ENCODE peak calls at places on chromosomes 1 and 21, in eight cellular contexts. M is breast epithelium, C is HCT116, N is sigmoid colon, O is transverse colon, I is spleen, F is K562, B is prostate gland. W is an unnamed sample.

GRCh38 chr21:37593015-37593414 is 226.4 kb downstream of the DYRK1A start:
- DNase-seq in F (no peak), O (no peak), C (no peak), M (no peak), I (no peak), N (no peak), B (no peak), W (no peak)

GRCh38 chr1:36153476-36153875 is 2.5 kb upstream of the MAP7D1 start:
- DNase-seq in N (no peak), F (no peak), C (no peak), M (no peak), I (no peak), O (no peak), B (no peak), W (no peak)

GRCh38 chr1:36513676-36514473 is 31.2 kb upstream of the CSF3R start:
- DNase-seq in I (no peak), O (no peak), N (peak), F (peak), B (no peak), M (no peak), C (no peak), W (no peak)

GRCh38 chr1:59568158-59568935 is 246.4 kb upstream of the HOOK1 start:
- DNase-seq in N (no peak), C (no peak), I (no peak), F (no peak), O (no peak), M (no peak), B (no peak), W (no peak)

GRCh38 chr1:205491794-205492193 is 12.7 kb upstream of the CDK18 start:
- DNase-seq in N (no peak), F (no peak), M (no peak), I (no peak), C (no peak), O (no peak), B (no peak), W (no peak)

GRCh38 chr1:9691108-9691445 is 39.5 kb downstream of the PIK3CD start:
- DNase-seq in I (no peak), B (no peak), M (no peak), O (no peak), C (no peak), N (no peak), F (no peak), W (no peak)

GRCh38 chr1:153552335-153552734 is 3.3 kb upstream of the S100A3 start:
- DNase-seq in B (no peak), F (peak), O (peak), M (no peak), I (peak), C (no peak), N (no peak), W (no peak)

GRCh38 chr1:48236716-48237470 is 14.4 kb downstream of the SLC5A9 start:
- DNase-seq in C (peak), F (peak), B (no peak), N (no peak), M (no peak), I (no peak), O (no peak), W (no peak)

GRCh38 chr1:187157115-187157514 is 328.4 kb downstream of the PLA2G4A start:
- DNase-seq in I (no peak), N (no peak), B (no peak), F (no peak), O (no peak), M (no peak), C (no peak), W (no peak)

GRCh38 chr1:65177457-65177856 is 29.5 kb downstream of the AK4 start:
- DNase-seq in C (peak), O (no peak), B (peak), F (no peak), M (peak), I (no peak), N (no peak), W (no peak)

GRCh38 chr1:51115714-51116404 is 13.8 kb downstream of the C1orf185 start:
- DNase-seq in C (no peak), B (no peak), F (no peak), I (no peak), O (no peak), N (no peak), M (no peak), W (no peak)

GRCh38 chr1:31879981-31880608 is 58.1 kb downstream of the PTP4A2 start:
- DNase-seq in N (no peak), B (no peak), I (no peak), C (no peak), O (no peak), M (no peak), F (no peak), W (no peak)

GRCh38 chr1:67555487-67556296 is 125.5 kb upstream of the SERBP1 start:
- DNase-seq in C (no peak), F (no peak), M (no peak), I (no peak), N (no peak), B (no peak), O (no peak), W (no peak)

GRCh38 chr21:20998886-20999285 is 677 bp downstream of the NCAM2 start:
- DNase-seq in B (no peak), O (no peak), C (no peak), N (no peak), F (no peak), M (no peak), I (no peak), W (no peak)

GRCh38 chr1:212669102-212669501 is 30.5 kb downstream of the BATF3 start:
- DNase-seq in O (no peak), C (peak), B (no peak), N (no peak), M (no peak), I (no peak), F (peak), W (no peak)

GRCh38 chr1:78855258-78855657 is 151.3 kb downstream of the ADGRL4 start:
- DNase-seq in B (no peak), C (no peak), N (no peak), I (no peak), M (no peak), O (no peak), F (no peak), W (no peak)

GRCh38 chr1:33348676-33349080 is 27.8 kb upstream of the A3GALT2 start:
- DNase-seq in B (no peak), C (no peak), I (peak), F (no peak), O (no peak), N (peak), M (no peak), W (no peak)

GRCh38 chr21:34199121-34199910 is 125.9 kb downstream of the MRPS6 start:
- DNase-seq in B (no peak), F (no peak), N (no peak), M (no peak), O (no peak), C (no peak), I (no peak), W (no peak)

GRCh38 chr1:204841798-204842197 is 28.9 kb upstream of the NFASC start:
- DNase-seq in C (no peak), B (no peak), M (no peak), O (no peak), F (no peak), N (no peak), I (no peak), W (no peak)

GRCh38 chr1:204319462-204319861 is 40.3 kb downstream of the PLEKHA6 start:
- DNase-seq in O (peak), M (peak), F (peak), N (no peak), B (no peak), C (peak), I (no peak), W (peak)

GRCh38 chr21:45491623-45492022 is 50.6 kb downstream of the SLC19A1 start:
- DNase-seq in B (no peak), M (no peak), C (no peak), F (no peak), O (no peak), I (no peak), N (no peak), W (no peak)

GRCh38 chr1:168636200-168636599 is 59.8 kb downstream of the XCL1 start:
- DNase-seq in B (no peak), F (no peak), I (no peak), M (no peak), O (no peak), C (no peak), N (no peak), W (no peak)

GRCh38 chr1:61406467-61406866 is 318.5 kb downstream of the TM2D1 start:
- DNase-seq in B (no peak), O (no peak), N (no peak), F (no peak), M (no peak), I (no peak), C (no peak), W (no peak)

GRCh38 chr1:85464497-85465098 is 361 bp downstream of the DDAH1 start:
- DNase-seq in F (no peak), O (peak), I (peak), C (peak), B (peak), M (peak), N (peak), W (peak)

GRCh38 chr21:44780767-44781459 is 20.7 kb downstream of the UBE2G2 start:
- DNase-seq in C (no peak), I (no peak), O (no peak), M (no peak), B (no peak), N (no peak), F (no peak), W (no peak)

GRCh38 chr1:161985301-161985825 is 38.3 kb downstream of the OLFML2B start:
- DNase-seq in O (no peak), M (no peak), F (no peak), B (no peak), N (no peak), C (no peak), I (no peak), W (no peak)

GRCh38 chr1:160575112-160575664 is 4.1 kb downstream of the CD84 start:
- DNase-seq in I (no peak), O (no peak), M (no peak), N (no peak), B (no peak), C (no peak), F (no peak), W (no peak)

GRCh38 chr21:24861471-24861870 is 745.8 kb downstream of the MRPL39 start:
- DNase-seq in M (no peak), I (no peak), N (no peak), C (no peak), F (no peak), O (no peak), B (no peak), W (no peak)

GRCh38 chr1:150613061-150613920 is 16.1 kb downstream of the ENSA start:
- DNase-seq in C (peak), O (peak), M (no peak), B (peak), I (no peak), N (no peak), F (peak), W (no peak)

GRCh38 chr21:45464309-45464708 is 59.3 kb downstream of the COL18A1 start:
- DNase-seq in C (no peak), I (peak), F (no peak), M (no peak), N (no peak), B (no peak), O (no peak), W (no peak)

GRCh38 chr1:201789245-201789644 is 39.7 kb upstream of the IPO9 start:
- DNase-seq in B (no peak), O (no peak), M (no peak), I (no peak), N (no peak), C (no peak), F (no peak), W (no peak)

GRCh38 chr1:183002267-183002666 is 21.0 kb upstream of the LAMC1 start:
- DNase-seq in O (no peak), N (no peak), I (no peak), F (no peak), M (no peak), B (no peak), C (no peak), W (no peak)

GRCh38 chr1:181033799-181034391 is at the start of gene MR1:
- DNase-seq in B (peak), O (no peak), C (peak), N (no peak), F (peak), I (no peak), M (no peak), W (no peak)

GRCh38 chr1:218498061-218498938 is 153.2 kb downstream of the TGFB2 start:
- DNase-seq in O (no peak), I (no peak), N (no peak), F (no peak), M (no peak), B (no peak), C (no peak), W (no peak)

DNA sequence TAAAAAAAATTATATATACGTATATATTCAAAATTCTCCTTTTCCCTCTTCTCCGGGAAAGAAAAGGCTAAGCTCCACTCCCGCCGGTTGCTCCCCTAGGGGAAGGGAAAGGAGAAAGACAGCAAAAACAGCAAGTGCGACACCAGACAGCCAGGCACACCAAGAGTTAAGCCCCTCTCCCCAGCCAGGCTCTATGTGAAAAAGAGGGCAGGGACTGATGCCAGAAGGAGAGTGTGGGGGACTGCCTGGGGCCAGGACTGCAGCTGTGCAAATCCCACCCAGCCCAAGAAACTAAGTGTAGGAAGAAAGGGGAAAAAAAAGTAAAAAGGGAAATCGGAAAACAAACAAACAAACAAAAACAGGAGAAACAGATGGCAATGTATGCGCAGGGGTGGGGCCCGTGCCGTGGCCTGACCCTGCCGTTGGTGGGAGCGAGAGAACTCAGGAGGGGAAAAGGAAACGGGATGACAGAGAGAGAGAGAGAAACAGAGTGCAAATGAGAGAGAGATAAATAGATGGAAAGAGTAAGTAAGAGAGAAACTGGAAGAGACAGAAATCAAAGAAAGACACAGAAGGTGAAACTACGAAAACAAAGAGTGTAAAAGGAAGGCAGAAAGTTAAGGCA is 27.6 kb upstream of the FMO1 start:
- DNase-seq in F (no peak), C (no peak), M (no peak), B (no peak), N (no peak), I (no peak), O (no peak), W (no peak)
- TF ChIP-seq POLR2A in F (no peak), C (no peak), M (no peak), B (no peak), N (no peak), I (no peak), O (no peak), W (no peak)

GRCh38 chr1:175073054-175073453 is 5.4 kb downstream of the TNN start:
- DNase-seq in O (no peak), B (no peak), M (no peak), C (no peak), N (no peak), F (no peak), I (no peak), W (no peak)
- TF ChIP-seq POLR2AphosphoS5 in O (no peak), B (no peak), M (peak), C (no peak), N (peak), F (no peak), I (no peak), W (no peak)

DNA sequence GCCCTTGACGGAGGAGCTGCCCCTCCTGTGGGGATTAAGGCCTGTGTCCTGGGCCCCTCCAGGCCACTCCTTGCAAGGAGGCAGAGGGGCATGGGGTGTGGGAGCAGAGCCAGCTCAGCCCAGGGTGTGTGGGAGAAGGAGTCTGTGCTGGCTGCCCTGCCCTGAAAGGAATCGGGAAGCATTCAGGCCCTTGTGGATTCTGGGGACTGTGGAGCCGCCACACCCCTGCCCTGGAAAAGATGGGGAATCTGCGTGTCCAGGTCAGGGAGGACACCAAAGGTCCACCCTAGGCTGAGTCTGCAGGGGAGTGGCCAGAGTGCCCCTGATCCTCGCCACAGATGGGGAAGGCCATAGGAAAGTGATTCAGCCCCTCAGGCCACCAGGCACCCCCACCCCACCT is 16.5 kb upstream of the PRDM16 start:
- DNase-seq in C (no peak), N (peak), F (no peak), M (no peak), I (no peak), B (no peak), O (no peak), W (no peak)
- TF ChIP-seq POLR2A in C (no peak), N (no peak), F (no peak), M (no peak), I (no peak), B (no peak), O (no peak), W (no peak)

DNA sequence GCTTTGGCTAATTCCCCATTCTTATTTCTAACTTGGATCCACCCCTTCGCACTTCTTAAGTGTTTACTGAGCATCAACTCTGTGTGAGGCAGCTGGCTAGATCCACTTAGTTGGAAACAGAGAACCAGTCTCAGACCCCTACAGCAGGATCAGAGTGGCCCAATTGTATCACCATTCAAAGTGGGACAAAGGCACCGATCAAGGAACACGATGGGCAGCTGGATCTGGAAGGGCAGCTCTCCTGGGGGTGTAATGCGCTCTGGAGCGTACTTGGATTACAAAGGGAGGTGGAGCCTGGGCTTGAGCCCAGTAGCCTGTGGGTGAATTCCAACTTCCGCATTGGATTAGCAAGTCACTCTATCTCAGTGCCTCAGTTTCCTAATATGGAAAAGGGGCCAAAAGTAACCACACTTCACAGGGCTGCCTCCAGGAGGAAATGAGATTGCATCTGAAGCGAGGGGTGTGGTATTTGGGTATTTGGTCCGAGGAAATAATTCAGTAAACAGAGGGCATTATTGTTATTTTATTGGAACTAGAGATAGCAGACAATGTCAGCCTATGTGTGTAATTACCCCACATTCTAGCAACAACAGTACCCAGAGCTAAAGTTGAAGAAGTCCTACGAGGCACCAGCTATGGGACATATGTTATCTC is 11.9 kb downstream of the ECE1 start:
- DNase-seq in I (no peak), M (no peak), C (no peak), B (peak), N (peak), F (no peak), O (no peak), W (no peak)
- TF ChIP-seq POLR2AphosphoS5 in I (no peak), M (peak), C (no peak), B (peak), N (no peak), F (no peak), O (no peak), W (peak)

DNA sequence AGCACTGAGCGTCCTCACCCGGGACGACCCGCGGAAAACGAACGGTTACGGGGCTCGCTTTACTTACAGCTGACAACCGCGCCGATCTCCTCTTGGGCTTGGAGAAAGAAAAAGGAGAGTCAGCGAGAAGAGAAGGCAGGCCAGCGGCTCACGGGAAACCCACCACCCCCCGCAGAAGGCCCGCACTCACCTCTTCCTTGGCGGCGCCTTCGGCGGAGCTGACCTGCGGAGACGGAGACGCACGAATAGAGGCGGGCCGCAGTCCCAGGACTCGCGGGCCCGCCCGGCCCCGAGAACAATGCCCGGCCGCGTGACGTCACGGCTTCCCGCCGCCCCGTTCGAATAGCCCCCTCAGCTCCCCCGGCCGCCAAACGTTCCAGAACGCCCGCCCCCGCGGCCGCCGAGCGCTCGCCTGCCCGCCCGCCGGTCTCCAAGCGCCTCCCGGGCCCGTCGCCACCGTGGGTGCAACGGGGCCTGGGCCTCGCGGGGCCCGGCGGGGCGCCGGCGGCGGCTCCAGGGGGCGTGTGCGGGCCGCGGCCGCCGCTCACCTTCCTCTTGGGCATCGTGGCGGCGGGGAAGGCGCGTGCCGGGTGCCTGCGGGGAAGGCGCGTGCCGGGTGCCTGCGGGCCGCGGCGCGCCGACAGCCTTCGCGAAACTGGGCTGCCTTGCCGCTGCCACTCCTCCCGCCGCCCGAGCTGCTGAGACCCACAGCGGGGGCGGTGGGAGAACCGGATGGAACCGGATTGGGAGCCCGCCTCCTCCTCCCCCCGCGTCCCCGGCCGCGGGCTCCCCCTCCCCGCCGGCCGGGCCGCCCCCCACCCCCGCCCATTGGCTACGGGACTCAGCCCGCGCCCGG is at the start of gene HMGN1:
- DNase-seq in M (peak), F (peak), C (no peak), B (peak), O (peak), I (peak), N (peak), W (peak)
- TF ChIP-seq POLR2A in M (no peak), F (peak), C (no peak), B (peak), O (peak), I (no peak), N (peak), W (no peak)

DNA sequence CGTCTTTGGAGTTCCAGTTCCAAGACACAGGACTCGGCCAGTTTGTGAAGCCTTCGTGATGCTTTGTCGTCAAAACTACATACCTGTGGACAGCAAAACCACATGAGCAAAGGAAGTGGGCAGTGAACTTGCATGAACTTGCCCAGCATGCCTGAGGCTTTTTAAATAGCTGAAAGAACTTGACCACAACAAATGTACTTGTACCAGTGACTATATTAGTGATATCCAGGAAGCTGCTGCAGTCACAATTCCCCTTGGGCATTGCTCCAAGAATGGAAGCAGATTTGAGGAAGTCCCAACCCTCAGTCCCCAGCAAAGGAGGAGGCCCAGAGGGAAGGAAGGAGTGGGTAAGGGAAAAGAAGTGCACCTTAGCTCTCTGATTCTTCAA is 2.6 kb downstream of the FUCA1 start:
- DNase-seq in O (peak), N (no peak), I (no peak), F (no peak), M (peak), B (peak), C (peak), W (peak)
- TF ChIP-seq POLR2AphosphoS5 in O (no peak), N (no peak), I (no peak), F (no peak), M (peak), B (no peak), C (peak), W (no peak)

W was measured in stomach.